ENCODE peak calls at places on chromosomes 11 and 22, in seven cellular contexts. X is left ventricle myocardium inferior, G is H9, P is testis, R is heart left ventricle, W is psoas muscle, T is Panc1. S is an unnamed sample.
A peak's percentile ranks its signal among the peaks of the same experiment; 100 is the strongest.

GRCh38 chr11:119907934-119908760 is 179.1 kb upstream of the NECTIN1 start:
- DNase-seq in P (no peak), W (no peak), G (no peak), R (no peak), T (no peak), X (no peak), S (peak; percentile 93)

GRCh38 chr11:14593671-14594070 is 49.9 kb upstream of the PDE3B start:
- DNase-seq in T (no peak), X (no peak), P (no peak), G (no peak), W (no peak), R (no peak), S (no peak)

GRCh38 chr22:49828599-49828965 is 909 bp upstream of the BRD1 start:
- DNase-seq in P (no peak), T (no peak), X (no peak), G (no peak), W (peak; percentile 51), R (no peak), S (no peak)

GRCh38 chr11:131867457-131868257 is 497.2 kb downstream of the NTM start:
- DNase-seq in W (peak; percentile 70), X (peak; percentile 63), P (peak; percentile 75), R (peak; percentile 71), G (peak; percentile 82), T (peak; percentile 51), S (peak; percentile 15)

GRCh38 chr22:27880778-27881394 is 38.2 kb downstream of the PITPNB start:
- DNase-seq in R (peak; percentile 39), G (no peak), T (peak; percentile 30), X (no peak), P (peak; percentile 74), W (no peak), S (peak; percentile 53)

GRCh38 chr11:86637976-86638375 is 34.4 kb downstream of the ME3 start:
- DNase-seq in W (no peak), P (no peak), R (no peak), T (no peak), X (no peak), G (no peak), S (no peak)

GRCh38 chr22:49017769-49018330 is 809.8 kb downstream of the BRD1 start:
- DNase-seq in X (no peak), P (peak; percentile 13), T (no peak), R (peak; percentile 4), W (no peak), G (peak; percentile 30), S (no peak)

GRCh38 chr11:128324531-128325141 is 262.7 kb downstream of the ETS1 start:
- DNase-seq in G (no peak), P (no peak), T (no peak), R (no peak), X (no peak), W (no peak), S (no peak)

GRCh38 chr11:118531597-118532084 is 649 bp downstream of the TMEM25 start:
- DNase-seq in X (no peak), R (no peak), G (no peak), T (no peak), P (no peak), W (no peak), S (no peak)

GRCh38 chr22:20204821-20205220 is 54.0 kb upstream of the CCDC188 start:
- DNase-seq in T (no peak), X (no peak), R (no peak), G (no peak), W (no peak), P (no peak), S (no peak)

GRCh38 chr22:32674925-32675825 is 126.3 kb upstream of the TIMP3 start:
- DNase-seq in G (no peak), T (no peak), W (peak; percentile 62), P (peak; percentile 23), R (peak; percentile 49), X (peak; percentile 36), S (no peak)

GRCh38 chr11:16790484-16791240 is 52.2 kb downstream of the C11orf58 start:
- DNase-seq in W (no peak), X (no peak), T (no peak), R (no peak), P (no peak), G (no peak), S (no peak)

GRCh38 chr11:35390737-35391682 is 28.3 kb downstream of the SLC1A2 start:
- DNase-seq in G (no peak), P (no peak), T (peak; percentile 69), X (no peak), R (no peak), W (no peak), S (no peak)

GRCh38 chr22:18111759-18112330 is 1.2 kb downstream of the TUBA8 start:
- DNase-seq in T (no peak), P (no peak), G (no peak), R (peak; percentile 63), W (peak; percentile 86), X (peak; percentile 79), S (no peak)

GRCh38 chr22:40651563-40652501 is 15.3 kb upstream of the MRTFA start:
- DNase-seq in T (peak; percentile 75), X (peak; percentile 93), R (peak; percentile 94), P (peak; percentile 97), W (peak; percentile 98), G (peak; percentile 86), S (peak; percentile 94)

GRCh38 chr11:116387623-116388022 is 385.2 kb downstream of the BUD13 start:
- DNase-seq in G (no peak), W (no peak), P (no peak), X (no peak), T (no peak), R (no peak), S (peak; percentile 80)

GRCh38 chr11:64724863-64725535 is 2.0 kb upstream of the NRXN2 start:
- DNase-seq in X (no peak), P (no peak), G (no peak), T (no peak), W (no peak), R (no peak), S (no peak)

GRCh38 chr11:61907871-61908729 is 9.3 kb downstream of the RAB3IL1 start:
- DNase-seq in G (no peak), P (no peak), R (no peak), X (peak; percentile 15), W (peak; percentile 55), T (no peak), S (no peak)

GRCh38 chr11:45518096-45518852 is 147.1 kb downstream of the CHST1 start:
- DNase-seq in G (peak; percentile 90), R (no peak), W (no peak), T (no peak), P (peak; percentile 67), X (no peak), S (no peak)

GRCh38 chr11:13010737-13011342 is 1.7 kb downstream of the RASSF10 start:
- DNase-seq in R (no peak), W (no peak), X (no peak), G (peak; percentile 65), T (no peak), P (peak; percentile 41), S (no peak)

GRCh38 chr11:13011366-13012036 is 2.4 kb downstream of the RASSF10 start:
- DNase-seq in G (no peak), P (no peak), T (no peak), R (no peak), X (no peak), W (no peak), S (no peak)

GRCh38 chr11:13009921-13010736 is 1.0 kb downstream of the RASSF10 start:
- DNase-seq in P (peak; percentile 34), T (no peak), R (no peak), W (peak; percentile 56), G (peak; percentile 69), X (no peak), S (peak; percentile 10)

GRCh38 chr11:13013054-13013488 is 4.0 kb downstream of the RASSF10 start:
- DNase-seq in W (no peak), T (no peak), G (no peak), X (no peak), R (no peak), P (no peak), S (no peak)

DNA sequence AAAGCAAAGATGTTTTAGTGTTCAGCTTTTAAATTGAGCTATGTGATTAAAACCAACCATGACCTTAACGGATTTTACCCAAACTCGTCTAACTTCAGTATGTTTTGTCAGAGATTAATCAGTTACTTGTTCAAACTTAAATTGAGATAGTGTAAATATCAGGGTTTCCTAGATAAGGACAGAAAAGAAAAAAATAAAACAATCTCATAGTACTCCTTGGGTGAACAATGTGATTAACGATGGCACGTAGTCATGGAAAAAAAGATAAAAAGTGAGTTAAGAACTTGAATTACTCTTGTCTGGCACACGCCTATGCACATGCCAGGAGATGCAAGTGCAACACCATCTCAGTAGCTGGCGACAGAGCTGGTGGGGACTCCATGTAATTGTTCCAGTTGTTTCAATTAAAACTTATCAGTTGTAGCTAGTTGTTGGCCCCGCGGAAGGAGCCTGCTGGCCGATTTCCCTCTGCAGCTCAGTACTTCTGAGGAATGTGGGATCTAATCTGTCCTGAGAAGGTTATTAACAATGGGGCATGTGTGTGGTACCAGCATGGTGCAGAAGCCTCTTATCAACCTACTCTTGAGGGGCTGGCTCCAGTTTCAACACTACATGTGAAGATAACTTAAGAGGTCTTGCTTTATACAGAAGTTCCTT is 3.0 kb downstream of the RASSF10 start:
- DNase-seq in P (peak; percentile 84), X (no peak), G (no peak), R (no peak), T (no peak), W (no peak), S (no peak)
- H3K4me1 ChIP-seq in P (peaks cover 13% of the 10 kb centered on the region), X (peaks cover 39% of the 10 kb centered on the region), G (peaks cover 11% of the 10 kb centered on the region), R (peaks cover 17% of the 10 kb centered on the region), T (no peaks in the 10 kb centered on the region), W (peaks cover 17% of the 10 kb centered on the region), S (no peaks in the 10 kb centered on the region)

DNA sequence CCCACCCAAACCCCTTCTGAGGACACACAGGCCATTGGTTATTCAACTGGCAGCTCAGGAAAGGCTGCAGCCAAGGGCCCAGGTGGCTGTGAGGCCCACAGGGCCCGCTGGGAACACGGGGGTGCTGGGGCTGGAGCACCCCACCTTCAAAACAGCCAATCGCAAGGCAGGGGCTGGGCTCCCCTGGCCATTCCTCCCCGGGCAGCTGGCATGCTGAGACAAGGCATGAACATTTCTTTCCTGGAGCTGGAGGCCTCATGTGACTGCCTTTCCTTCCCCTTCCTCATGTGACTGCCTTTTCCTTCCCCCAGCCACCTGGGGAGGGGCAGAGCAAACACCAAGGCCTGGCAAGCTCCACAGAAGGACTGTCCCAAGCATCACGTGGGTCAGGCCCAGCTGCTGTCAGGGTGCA is 76.8 kb downstream of the PIWIL3 start:
- DNase-seq in X (peak; percentile 51), G (no peak), R (no peak), W (no peak), T (no peak), P (no peak), S (no peak)
- H3K4me1 ChIP-seq in X (peaks cover 28% of the 10 kb centered on the region), G (peaks cover 3% of the 10 kb centered on the region), R (peaks cover 16% of the 10 kb centered on the region), W (peaks cover 12% of the 10 kb centered on the region), T (no peaks in the 10 kb centered on the region), P (no peaks in the 10 kb centered on the region), S (peaks cover 6% of the 10 kb centered on the region)

DNA sequence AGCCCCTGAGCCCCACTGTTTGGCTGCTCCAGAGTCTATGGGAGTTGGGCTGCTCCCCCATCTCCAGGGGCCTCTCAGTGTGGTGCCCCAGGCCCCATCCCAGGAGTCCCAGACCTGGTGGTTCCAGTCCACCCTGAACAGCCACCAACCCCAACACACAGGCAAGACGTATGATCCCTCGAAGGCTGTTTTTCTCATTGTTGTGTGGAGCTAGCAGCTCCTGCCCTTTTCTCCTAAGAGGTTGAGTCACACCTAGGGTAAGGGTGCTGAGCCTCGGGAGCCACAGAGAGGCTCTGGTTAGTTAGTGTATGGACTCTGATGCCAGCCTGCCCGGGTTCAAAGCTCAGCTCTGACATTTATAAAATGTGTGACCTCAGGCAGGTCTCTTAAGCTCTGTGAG is 47.1 kb downstream of the FBLN1 start:
- DNase-seq in G (no peak), T (no peak), X (no peak), P (no peak), R (no peak), W (no peak), S (no peak)
- H3K4me1 ChIP-seq in G (no peaks in the 10 kb centered on the region), T (peaks cover 8% of the 10 kb centered on the region), X (peaks cover 52% of the 10 kb centered on the region), P (peaks cover 40% of the 10 kb centered on the region), R (peaks cover 44% of the 10 kb centered on the region), W (peaks cover 3% of the 10 kb centered on the region), S (peaks cover 4% of the 10 kb centered on the region)

GRCh38 chr11:111764621-111765020 is 1.6 kb downstream of the PPP2R1B start:
- DNase-seq in P (peak; percentile 69), X (no peak), R (no peak), T (no peak), W (no peak), G (no peak), S (no peak)
- H3K4me1 ChIP-seq in P (peaks cover 18% of the 10 kb centered on the region), X (peaks cover 62% of the 10 kb centered on the region), R (peaks cover 40% of the 10 kb centered on the region), T (peaks cover 14% of the 10 kb centered on the region), W (peaks cover 18% of the 10 kb centered on the region), G (no peaks in the 10 kb centered on the region), S (peaks cover 3% of the 10 kb centered on the region)